ENCODE peak calls at places on chromosome 6, in four cellular contexts. B is IMR-90, X is left lung, C is adrenal gland. E is an unnamed sample.
A peak's percentile ranks its signal among the peaks of the same experiment; 100 is the strongest.

GRCh38 chr6:166476634-166477215 is 94.0 kb upstream of the MPC1 start:
- DNase-seq in X (no peak), B (no peak), C (no peak), E (no peak)

GRCh38 chr6:118876201-118876600 is 17.8 kb upstream of the ASF1A start:
- DNase-seq in C (no peak), X (no peak), B (peak; percentile 55), E (no peak)

GRCh38 chr6:168785720-168786511 is 344.9 kb downstream of the SMOC2 start:
- DNase-seq in B (no peak), X (no peak), C (no peak), E (no peak)

GRCh38 chr6:168852336-168852884 is 401.2 kb downstream of the THBS2 start:
- DNase-seq in C (no peak), B (no peak), X (no peak), E (no peak)

GRCh38 chr6:42279144-42279781 is 61.6 kb upstream of the MRPS10 start:
- DNase-seq in X (no peak), B (peak; percentile 71), C (peak; percentile 67), E (no peak)

GRCh38 chr6:74504941-74505340 is 700.9 kb downstream of the COL12A1 start:
- DNase-seq in C (no peak), X (no peak), B (no peak), E (no peak)

GRCh38 chr6:45438849-45439406 is 61.2 kb upstream of the SUPT3H start:
- DNase-seq in C (no peak), X (no peak), B (peak; percentile 93), E (no peak)

GRCh38 chr6:31541059-31541657 is 645 bp downstream of the DDX39B start:
- DNase-seq in X (peak; percentile 57), C (peak; percentile 62), B (peak; percentile 50), E (peak; percentile 72)

GRCh38 chr6:41707565-41708200 is 27.7 kb downstream of the TFEB start:
- DNase-seq in X (peak; percentile 66), C (no peak), B (no peak), E (peak; percentile 57)

GRCh38 chr6:75932067-75932466 is 140.4 kb downstream of the IMPG1 start:
- DNase-seq in C (peak; percentile 13), X (no peak), B (peak; percentile 4), E (no peak)

GRCh38 chr6:134315974-134316391 is 1.9 kb downstream of the SGK1 start:
- DNase-seq in B (no peak), C (no peak), X (no peak), E (no peak)

GRCh38 chr6:90285611-90286381 is 10.8 kb downstream of the BACH2 start:
- DNase-seq in B (peak; percentile 91), X (peak; percentile 88), C (peak; percentile 90), E (peak; percentile 70)

GRCh38 chr6:165664553-165665383 is 1.7 kb upstream of the PDE10A start:
- DNase-seq in X (no peak), B (no peak), C (no peak), E (no peak)

GRCh38 chr6:128513878-128514277 is 6.5 kb downstream of the PTPRK start:
- DNase-seq in C (no peak), B (no peak), X (no peak), E (no peak)

GRCh38 chr6:120303527-120303926 is 954.0 kb upstream of the MAN1A1 start:
- DNase-seq in C (no peak), B (no peak), X (no peak), E (no peak)

GRCh38 chr6:107439418-107439817 is 19.9 kb downstream of the PDSS2 start:
- DNase-seq in X (no peak), B (peak; percentile 8), C (no peak), E (no peak)

GRCh38 chr6:170317718-170318117 is 11.2 kb downstream of the FAM120B start:
- DNase-seq in C (no peak), X (no peak), B (no peak), E (no peak)

GRCh38 chr6:13870185-13870584 is 54.6 kb upstream of the RNF182 start:
- DNase-seq in C (no peak), X (no peak), B (no peak), E (no peak)

GRCh38 chr6:90025418-90026089 is 131.3 kb downstream of the GJA10 start:
- DNase-seq in C (no peak), X (no peak), B (peak; percentile 97), E (no peak)

GRCh38 chr6:148440021-148440420 is 97.4 kb downstream of the SASH1 start:
- DNase-seq in X (no peak), C (no peak), B (no peak), E (no peak)

GRCh38 chr6:1279065-1279464 is 32.8 kb upstream of the FOXQ1 start:
- DNase-seq in C (no peak), X (no peak), B (no peak), E (no peak)

GRCh38 chr6:35199866-35200265 is 13.9 kb upstream of the SCUBE3 start:
- DNase-seq in X (no peak), C (no peak), B (no peak), E (no peak)

GRCh38 chr6:166540631-166541331 is 45.7 kb downstream of the RAMACL start:
- DNase-seq in X (no peak), C (no peak), B (peak; percentile 17), E (no peak)

GRCh38 chr6:107061125-107062020 is 33.4 kb downstream of the MTRES1 start:
- DNase-seq in C (no peak), X (no peak), B (peak; percentile 29), E (no peak)

GRCh38 chr6:116280161-116280959 is 630 bp upstream of the TSPYL1 start:
- DNase-seq in C (no peak), B (peak; percentile 16), X (no peak), E (no peak)

GRCh38 chr6:165184192-165184979 is 125.0 kb downstream of the C6orf118 start:
- DNase-seq in B (no peak), C (no peak), X (no peak), E (no peak)

GRCh38 chr6:132392792-132393191 is 8.5 kb downstream of the MOXD1 start:
- DNase-seq in C (no peak), B (no peak), X (no peak), E (no peak)

GRCh38 chr6:31640612-31641011 is 11.8 kb downstream of the BAG6 start:
- DNase-seq in X (no peak), C (no peak), B (no peak), E (no peak)

DNA sequence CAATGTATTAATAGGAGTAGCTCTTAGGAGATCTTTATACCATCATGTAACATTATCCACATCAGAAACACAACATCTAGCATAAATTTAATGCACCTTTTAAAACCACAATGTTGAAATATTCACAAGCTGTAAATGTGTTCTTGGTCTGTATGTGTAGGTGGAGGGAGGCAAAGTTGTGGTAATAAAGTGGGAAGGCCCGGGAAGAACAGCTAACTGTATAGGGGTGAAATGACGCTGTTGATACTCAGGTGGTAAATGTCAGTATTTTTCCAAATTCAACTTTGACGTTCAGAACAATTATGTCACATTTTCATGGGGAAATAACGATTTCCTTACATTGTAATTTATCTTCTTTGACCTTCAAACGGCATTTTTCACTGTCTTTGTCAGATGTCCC is 146.0 kb upstream of the STMND1 start:
- DNase-seq in X (no peak), B (no peak), C (no peak), E (no peak)
- H3K27ac ChIP-seq in X (no peak overlapping the region), B (no peak overlapping the region), C (no peak overlapping the region), E (no peak overlapping the region)

GRCh38 chr6:111982681-111983080 is 71.2 kb upstream of the CCN6 start:
- DNase-seq in X (no peak), C (no peak), B (no peak), E (no peak)

GRCh38 chr6:111979633-111980032 is 74.3 kb upstream of the CCN6 start:
- DNase-seq in C (no peak), B (no peak), X (no peak), E (peak; percentile 47)

GRCh38 chr6:111981441-111981840 is 72.5 kb upstream of the CCN6 start:
- DNase-seq in C (no peak), X (no peak), B (no peak), E (no peak)

GRCh38 chr6:111980168-111980567 is 73.7 kb upstream of the CCN6 start:
- DNase-seq in B (peak; percentile 73), X (no peak), C (peak; percentile 15), E (no peak)

DNA sequence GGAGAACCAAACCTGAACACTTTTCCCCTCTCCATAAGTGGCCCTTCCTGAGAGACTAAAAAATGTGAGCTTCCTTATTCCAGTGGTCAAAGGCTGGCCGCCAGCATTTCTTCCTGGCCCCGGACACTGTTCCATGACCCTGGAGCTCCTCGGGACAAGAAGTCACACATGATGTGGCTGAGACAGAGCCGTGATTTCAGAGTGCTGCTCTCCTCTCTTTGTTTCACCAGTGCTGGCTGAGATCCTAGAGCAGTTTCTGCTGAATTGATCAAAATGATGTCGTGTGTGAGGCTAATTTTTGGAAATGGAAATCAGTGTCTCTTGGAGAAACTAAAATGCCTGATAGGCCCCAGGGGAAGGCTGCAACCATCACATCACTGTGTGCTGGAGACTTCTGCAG is 72.9 kb upstream of the CCN6 start:
- DNase-seq in C (peak; percentile 14), X (no peak), B (no peak), E (no peak)
- H3K4me1 ChIP-seq in C (no peaks in the 10 kb centered on the region), X (no peaks in the 10 kb centered on the region), B (peaks cover 18% of the 10 kb centered on the region), E (peaks cover 5% of the 10 kb centered on the region)

GRCh38 chr6:38567436-38567835 is 72.3 kb downstream of the BTBD9 start:
- DNase-seq in B (peak; percentile 93), C (peak; percentile 78), X (peak; percentile 39), E (no peak)

GRCh38 chr6:38571721-38572120 is 68.0 kb downstream of the BTBD9 start:
- DNase-seq in B (no peak), C (no peak), X (no peak), E (no peak)

GRCh38 chr6:38573800-38574395 is 65.8 kb downstream of the BTBD9 start:
- DNase-seq in B (peak; percentile 65), C (no peak), X (no peak), E (no peak)

GRCh38 chr6:38570750-38571149 is 69.0 kb downstream of the BTBD9 start:
- DNase-seq in C (no peak), X (no peak), B (peak; percentile 40), E (peak; percentile 7)

DNA sequence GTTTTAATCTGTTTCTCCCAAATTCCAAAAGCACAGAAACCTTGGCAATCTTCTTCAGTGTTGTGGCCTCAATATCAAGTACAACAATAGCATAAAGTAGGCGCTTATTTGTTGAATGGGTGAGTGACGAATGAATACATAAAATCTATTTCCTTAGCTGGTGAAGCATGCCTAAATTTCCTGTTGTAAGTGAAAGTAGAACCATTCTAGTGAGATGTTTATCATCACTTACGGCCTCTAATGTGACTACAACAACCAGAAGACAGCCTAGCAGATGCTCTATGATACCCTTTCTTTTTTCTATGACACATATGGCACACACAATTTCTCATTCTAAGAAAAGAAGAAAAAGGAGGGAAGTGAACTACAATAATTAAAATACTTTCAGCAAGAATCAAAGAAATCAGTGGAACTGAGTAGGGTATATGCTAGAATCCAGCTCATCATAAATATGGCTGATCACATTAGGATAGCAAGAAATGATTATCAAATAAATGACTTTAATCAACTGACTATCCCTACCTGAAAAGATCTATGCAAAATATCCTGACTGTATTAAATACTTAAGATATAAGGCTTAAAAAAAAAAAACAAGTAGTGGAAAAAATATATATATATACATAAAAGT is 67.4 kb downstream of the BTBD9 start:
- DNase-seq in C (no peak), B (no peak), X (no peak), E (peak; percentile 74)
- H3K27ac ChIP-seq in C (no peak overlapping the region), B (no peak overlapping the region), X (no peak overlapping the region), E (peak overlapping the region; percentile 62)

GRCh38 chr6:28567506-28567905 is 41.8 kb downstream of the GPX5 start:
- DNase-seq in B (no peak), C (no peak), X (no peak), E (no peak)

GRCh38 chr6:28568515-28569108 is 42.9 kb downstream of the GPX5 start:
- DNase-seq in C (no peak), X (no peak), B (no peak), E (no peak)

GRCh38 chr6:28566527-28567252 is 41.0 kb downstream of the GPX5 start:
- DNase-seq in B (no peak), C (no peak), X (no peak), E (no peak)

GRCh38 chr6:28565823-28566526 is 40.3 kb downstream of the GPX5 start:
- DNase-seq in X (no peak), B (no peak), C (no peak), E (no peak)

GRCh38 chr6:28569748-28570147 is 44.1 kb downstream of the GPX5 start:
- DNase-seq in C (no peak), B (no peak), X (no peak), E (no peak)
- H3K4me1 ChIP-seq in C (no peaks in the 10 kb centered on the region), B (no peaks in the 10 kb centered on the region), X (no peaks in the 10 kb centered on the region), E (no peaks in the 10 kb centered on the region)

E was measured in naive thymus-derived CD4-positive, alpha-beta T cell.